ENCODE peak calls at places on chromosomes 16 and 17, in seven cellular contexts. One of them, this sample, is unnamed.

GRCh38 chr17:44012391-44012790 is 2.4 kb downstream of the TMEM101 start:
- DNase-seq in lower leg skin: no peak
- DNase-seq in brain microvascular endothelial cell: no peak
- DNase-seq in PC-9: no peak
- DNase-seq in epithelial cell of proximal tubule: no peak
- DNase-seq in heart right ventricle: no peak
- DNase-seq in bronchial epithelial cell: no peak
- DNase-seq in this sample: no peak

GRCh38 chr17:66275651-66276050 is 26.8 kb upstream of the PRKCA start:
- DNase-seq in brain microvascular endothelial cell: peak; percentile 91
- DNase-seq in lower leg skin: no peak
- DNase-seq in heart right ventricle: no peak
- DNase-seq in bronchial epithelial cell: peak; percentile 99
- DNase-seq in PC-9: peak; percentile 80
- DNase-seq in epithelial cell of proximal tubule: peak; percentile 94
- DNase-seq in this sample: peak; percentile 90

GRCh38 chr17:61614219-61614618 is 23.2 kb upstream of the NACA2 start:
- DNase-seq in PC-9: no peak
- DNase-seq in bronchial epithelial cell: no peak
- DNase-seq in lower leg skin: no peak
- DNase-seq in epithelial cell of proximal tubule: no peak
- DNase-seq in brain microvascular endothelial cell: no peak
- DNase-seq in heart right ventricle: no peak
- DNase-seq in this sample: no peak

GRCh38 chr17:26809033-26809432 is 484.9 kb upstream of the WSB1 start:
- DNase-seq in heart right ventricle: no peak
- DNase-seq in brain microvascular endothelial cell: no peak
- DNase-seq in PC-9: no peak
- DNase-seq in bronchial epithelial cell: peak; percentile 46
- DNase-seq in epithelial cell of proximal tubule: peak; percentile 7
- DNase-seq in lower leg skin: no peak
- DNase-seq in this sample: peak; percentile 0

GRCh38 chr16:62913333-62913732 is 877.1 kb upstream of the CDH8 start:
- DNase-seq in PC-9: no peak
- DNase-seq in epithelial cell of proximal tubule: no peak
- DNase-seq in bronchial epithelial cell: no peak
- DNase-seq in heart right ventricle: no peak
- DNase-seq in lower leg skin: no peak
- DNase-seq in brain microvascular endothelial cell: no peak
- DNase-seq in this sample: no peak

GRCh38 chr16:57630931-57631845 is 2.8 kb downstream of the ADGRG1 start:
- DNase-seq in heart right ventricle: no peak
- DNase-seq in PC-9: no peak
- DNase-seq in bronchial epithelial cell: no peak
- DNase-seq in brain microvascular endothelial cell: no peak
- DNase-seq in lower leg skin: no peak
- DNase-seq in epithelial cell of proximal tubule: no peak
- DNase-seq in this sample: no peak

GRCh38 chr17:337866-338265 is 14.7 kb downstream of the RPH3AL start:
- DNase-seq in PC-9: no peak
- DNase-seq in heart right ventricle: no peak
- DNase-seq in epithelial cell of proximal tubule: no peak
- DNase-seq in bronchial epithelial cell: no peak
- DNase-seq in brain microvascular endothelial cell: no peak
- DNase-seq in lower leg skin: peak; percentile 80
- DNase-seq in this sample: no peak

GRCh38 chr17:44084921-44085320 is 14.4 kb downstream of the G6PC3 start:
- DNase-seq in PC-9: no peak
- DNase-seq in epithelial cell of proximal tubule: no peak
- DNase-seq in heart right ventricle: no peak
- DNase-seq in brain microvascular endothelial cell: no peak
- DNase-seq in lower leg skin: no peak
- DNase-seq in bronchial epithelial cell: no peak
- DNase-seq in this sample: no peak

GRCh38 chr17:3892095-3892998 is 506 bp downstream of the CAMKK1 start:
- DNase-seq in brain microvascular endothelial cell: peak; percentile 35
- DNase-seq in bronchial epithelial cell: peak; percentile 24
- DNase-seq in lower leg skin: peak; percentile 97
- DNase-seq in epithelial cell of proximal tubule: no peak
- DNase-seq in PC-9: peak; percentile 86
- DNase-seq in heart right ventricle: peak; percentile 80
- DNase-seq in this sample: no peak

GRCh38 chr17:68356520-68356919 is 65.2 kb downstream of the ARSG start:
- DNase-seq in epithelial cell of proximal tubule: no peak
- DNase-seq in lower leg skin: no peak
- DNase-seq in PC-9: no peak
- DNase-seq in heart right ventricle: no peak
- DNase-seq in bronchial epithelial cell: no peak
- DNase-seq in brain microvascular endothelial cell: peak; percentile 34
- DNase-seq in this sample: no peak

GRCh38 chr16:85448557-85449194 is 164.4 kb upstream of the GSE1 start:
- DNase-seq in lower leg skin: no peak
- DNase-seq in PC-9: no peak
- DNase-seq in bronchial epithelial cell: no peak
- DNase-seq in epithelial cell of proximal tubule: no peak
- DNase-seq in brain microvascular endothelial cell: no peak
- DNase-seq in heart right ventricle: no peak
- DNase-seq in this sample: no peak

GRCh38 chr17:77235370-77236080 is 94.8 kb downstream of the SEC14L1 start:
- DNase-seq in PC-9: no peak
- DNase-seq in lower leg skin: peak; percentile 91
- DNase-seq in bronchial epithelial cell: peak; percentile 8
- DNase-seq in epithelial cell of proximal tubule: no peak
- DNase-seq in brain microvascular endothelial cell: peak; percentile 60
- DNase-seq in heart right ventricle: no peak
- DNase-seq in this sample: peak; percentile 79

DNA sequence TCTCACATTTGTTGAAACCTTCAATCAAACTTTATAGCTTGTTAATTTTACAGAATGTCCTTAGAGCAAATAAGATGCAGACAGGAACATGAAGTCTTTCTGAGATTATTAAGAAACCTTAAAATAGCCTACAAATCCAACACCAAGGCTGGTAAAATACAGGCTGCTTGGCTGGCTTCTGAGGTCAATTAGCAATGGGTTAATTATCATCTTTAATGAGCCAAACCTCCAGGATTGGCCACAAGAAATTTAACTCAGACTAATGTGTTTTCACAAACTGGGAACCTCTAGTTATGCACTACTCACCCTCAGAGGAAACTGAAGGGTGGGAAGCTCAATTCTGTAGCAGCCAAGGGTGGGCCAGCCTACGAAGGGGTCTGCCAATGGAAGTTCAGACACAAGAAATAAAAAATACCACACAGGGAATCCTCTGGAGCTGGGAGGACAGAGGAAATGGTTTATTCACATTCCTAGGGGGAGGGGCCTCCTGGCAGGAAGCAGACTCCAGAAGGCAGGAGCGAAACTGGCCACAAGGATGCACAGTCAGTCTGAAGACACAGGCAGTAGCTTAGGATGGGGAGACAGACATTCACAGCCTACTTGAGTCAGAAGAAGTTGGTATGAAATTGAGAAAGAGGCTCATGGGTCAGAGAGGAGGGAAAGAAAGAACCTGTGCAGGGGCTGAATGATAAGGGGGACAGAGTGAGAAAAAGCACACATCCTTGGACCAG is 36.1 kb downstream of the HIC1 start:
- DNase-seq in heart right ventricle: peak; percentile 77
- DNase-seq in lower leg skin: no peak
- DNase-seq in brain microvascular endothelial cell: peak; percentile 94
- DNase-seq in PC-9: peak; percentile 34
- DNase-seq in bronchial epithelial cell: peak; percentile 71
- DNase-seq in epithelial cell of proximal tubule: no peak
- DNase-seq in this sample: peak; percentile 91
- TF ChIP-seq CTCF in heart right ventricle: peak; percentile 52
- TF ChIP-seq CTCF in lower leg skin: no peak
- TF ChIP-seq CTCF in brain microvascular endothelial cell: peak; percentile 72
- TF ChIP-seq CTCF in PC-9: no peak
- TF ChIP-seq CTCF in bronchial epithelial cell: peak; percentile 12
- TF ChIP-seq CTCF in epithelial cell of proximal tubule: peak; percentile 40
- TF ChIP-seq CTCF in this sample: peak; percentile 68

DNA sequence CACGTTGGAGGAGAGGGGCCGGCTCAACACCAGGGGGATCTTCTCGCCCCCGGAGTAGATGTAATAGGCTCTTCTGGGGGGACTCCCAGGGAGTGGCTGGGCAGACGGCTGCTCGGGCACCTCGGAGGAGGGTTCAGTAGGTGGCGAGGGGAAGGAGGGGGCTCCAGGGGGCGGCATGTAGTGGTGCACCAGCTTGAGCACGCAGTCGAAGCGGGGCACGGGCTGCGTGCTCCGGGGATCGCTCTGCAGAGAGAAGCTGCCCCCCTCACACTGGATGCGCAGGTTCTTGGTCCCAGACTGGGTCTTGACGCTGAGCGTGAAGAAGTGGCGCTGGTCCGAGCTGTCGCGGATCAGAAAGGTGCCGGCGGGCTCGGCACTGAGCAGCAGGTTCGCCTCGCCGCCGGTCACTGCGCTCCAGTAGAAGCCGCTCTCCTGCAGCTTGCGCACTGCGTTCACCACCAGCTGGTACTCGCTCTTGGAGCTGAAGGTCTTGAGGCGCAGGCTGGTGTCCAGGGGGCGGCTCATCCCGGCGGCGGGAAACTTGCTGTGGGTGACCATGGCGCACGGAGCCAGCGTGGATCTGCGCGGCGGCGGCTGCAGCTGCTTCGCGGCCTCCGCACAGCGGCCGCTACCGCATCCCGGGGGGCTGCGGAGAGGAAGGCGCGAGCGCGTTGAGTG is 1.2 kb downstream of the SOCS3 start:
- DNase-seq in PC-9: no peak
- DNase-seq in heart right ventricle: no peak
- DNase-seq in brain microvascular endothelial cell: no peak
- DNase-seq in lower leg skin: no peak
- DNase-seq in epithelial cell of proximal tubule: no peak
- DNase-seq in bronchial epithelial cell: no peak
- DNase-seq in this sample: no peak
- H3K4me3 ChIP-seq in PC-9: peak overlapping the region; percentile 69
- H3K4me3 ChIP-seq in heart right ventricle: peak overlapping the region; percentile 94
- H3K4me3 ChIP-seq in brain microvascular endothelial cell: peak overlapping the region; percentile 86
- H3K4me3 ChIP-seq in lower leg skin: peak overlapping the region; percentile 53
- H3K4me3 ChIP-seq in epithelial cell of proximal tubule: peak overlapping the region; percentile 93
- H3K4me3 ChIP-seq in bronchial epithelial cell: peak overlapping the region; percentile 85
- H3K4me3 ChIP-seq in this sample: peak overlapping the region; percentile 87

DNA sequence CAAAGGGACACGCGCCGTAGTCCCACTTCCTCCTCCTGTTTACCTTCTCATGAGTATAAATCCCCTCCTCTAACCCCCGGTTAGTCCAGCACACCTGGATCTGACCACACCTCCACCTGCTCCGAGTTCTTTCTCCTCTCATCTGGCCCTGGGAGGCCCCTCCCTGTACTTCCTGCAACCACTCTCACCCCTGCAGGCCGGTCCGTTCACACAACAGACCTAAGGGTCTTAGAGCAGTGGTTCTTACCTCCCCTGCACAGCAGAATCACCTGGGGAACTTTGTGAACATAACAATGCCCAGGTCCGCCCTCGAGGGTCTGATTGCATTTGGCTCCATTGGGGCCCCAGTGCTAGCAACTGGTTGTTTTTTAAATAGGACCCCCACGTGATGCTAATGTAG is 24.8 kb downstream of the TMEM114 start:
- DNase-seq in epithelial cell of proximal tubule: no peak
- DNase-seq in bronchial epithelial cell: no peak
- DNase-seq in PC-9: no peak
- DNase-seq in lower leg skin: no peak
- DNase-seq in brain microvascular endothelial cell: no peak
- DNase-seq in heart right ventricle: no peak
- DNase-seq in this sample: no peak
- TF ChIP-seq CTCF in epithelial cell of proximal tubule: no peak
- TF ChIP-seq CTCF in bronchial epithelial cell: no peak
- TF ChIP-seq CTCF in PC-9: no peak
- TF ChIP-seq CTCF in lower leg skin: no peak
- TF ChIP-seq CTCF in brain microvascular endothelial cell: no peak
- TF ChIP-seq CTCF in heart right ventricle: no peak
- TF ChIP-seq CTCF in this sample: no peak

DNA sequence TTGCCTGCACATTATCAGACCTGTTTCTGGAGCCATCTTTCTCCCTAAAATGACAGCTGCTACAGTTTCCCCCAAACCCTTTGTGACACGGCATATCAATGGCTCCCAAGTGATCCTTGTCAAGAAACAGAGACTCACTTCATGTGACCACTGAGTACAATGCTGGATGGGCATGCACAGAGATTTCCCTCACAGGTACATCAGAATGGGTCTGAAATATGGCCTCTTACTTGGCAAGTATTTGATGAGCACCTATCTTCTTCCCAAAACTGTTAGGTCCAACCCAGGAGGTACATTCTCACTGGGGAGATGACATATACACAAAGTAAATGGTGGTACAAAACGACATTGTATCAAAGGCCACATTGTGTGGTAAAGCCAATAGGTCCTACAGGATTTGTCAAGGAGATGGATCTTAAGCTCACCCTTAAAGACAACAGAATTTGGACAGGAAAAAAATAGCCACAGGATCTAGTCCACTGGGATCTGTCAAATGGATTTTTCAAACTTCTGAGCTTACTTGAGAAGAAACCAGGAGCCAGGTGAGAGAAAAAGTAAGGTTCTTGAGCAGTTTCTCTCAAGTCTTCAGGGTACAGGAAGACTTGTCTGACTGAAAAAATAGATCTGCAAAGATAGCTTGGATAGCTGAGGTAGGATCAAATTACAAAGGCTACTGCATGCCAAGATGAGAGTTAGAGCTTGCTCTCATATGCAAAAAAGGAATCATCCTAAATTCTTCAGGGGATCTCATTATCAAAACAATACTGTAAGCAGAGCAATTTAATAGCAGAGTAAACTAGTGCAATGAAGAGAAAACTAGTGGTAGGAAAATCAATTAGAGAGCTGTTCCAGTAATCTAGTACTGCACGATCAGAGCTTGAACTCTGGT is 28.8 kb downstream of the RNF43 start:
- DNase-seq in PC-9: no peak
- DNase-seq in bronchial epithelial cell: no peak
- DNase-seq in heart right ventricle: no peak
- DNase-seq in brain microvascular endothelial cell: no peak
- DNase-seq in epithelial cell of proximal tubule: no peak
- DNase-seq in lower leg skin: no peak
- DNase-seq in this sample: no peak
- H3K4me3 ChIP-seq in PC-9: no peak overlapping the region
- H3K4me3 ChIP-seq in bronchial epithelial cell: no peak overlapping the region
- H3K4me3 ChIP-seq in heart right ventricle: no peak overlapping the region
- H3K4me3 ChIP-seq in brain microvascular endothelial cell: no peak overlapping the region
- H3K4me3 ChIP-seq in epithelial cell of proximal tubule: no peak overlapping the region
- H3K4me3 ChIP-seq in lower leg skin: no peak overlapping the region
- H3K4me3 ChIP-seq in this sample: no peak overlapping the region

GRCh38 chr16:600781-601180 is 10.9 kb downstream of the RAB40C start:
- DNase-seq in lower leg skin: no peak
- DNase-seq in heart right ventricle: no peak
- DNase-seq in PC-9: no peak
- DNase-seq in brain microvascular endothelial cell: no peak
- DNase-seq in epithelial cell of proximal tubule: no peak
- DNase-seq in bronchial epithelial cell: no peak
- DNase-seq in this sample: no peak
- TF ChIP-seq CTCF in lower leg skin: no peak
- TF ChIP-seq CTCF in heart right ventricle: no peak
- TF ChIP-seq CTCF in PC-9: no peak
- TF ChIP-seq CTCF in brain microvascular endothelial cell: peak; percentile 55
- TF ChIP-seq CTCF in epithelial cell of proximal tubule: peak; percentile 44
- TF ChIP-seq CTCF in bronchial epithelial cell: peak; percentile 27
- TF ChIP-seq CTCF in this sample: no peak